ENCODE peak calls at places on chromosomes 5 and 9, in seven cellular contexts. Y is activated CD4-positive, alpha-beta T cell treated with anti-CD3 and anti-CD28 coated beads for 48 hours; P is fibroblast of lung; S is naive thymus-derived CD4-positive, alpha-beta T cell; G is AG08395; V is HTR-8/SVneo; O is endothelial cell of umbilical vein. E is an unnamed sample.

GRCh38 chr9:121634800-121635261 is 16.6 kb upstream of the DAB2IP start:
- DNase-seq in Y (no peak), P (no peak), S (no peak), G (peak), V (peak), O (peak), E (no peak)

GRCh38 chr9:34451545-34451944 is 6.8 kb downstream of the FAM219A start:
- DNase-seq in Y (peak), P (peak), S (no peak), G (no peak), V (no peak), O (no peak), E (no peak)

GRCh38 chr5:96819806-96820205 is 12.1 kb upstream of the ERAP1 start:
- DNase-seq in Y (no peak), P (no peak), S (no peak), G (no peak), V (no peak), O (no peak), E (no peak)

GRCh38 chr5:170523129-170523497 is 19.3 kb downstream of the KCNIP1 start:
- DNase-seq in Y (no peak), P (peak), S (no peak), G (peak), V (no peak), O (no peak), E (no peak)

GRCh38 chr5:178213003-178213449 is 8.7 kb downstream of the HNRNPAB start:
- DNase-seq in Y (no peak), P (no peak), S (no peak), G (no peak), V (no peak), O (no peak), E (no peak)

GRCh38 chr5:141051526-141051876 is 327 bp downstream of the PCDHB1 start:
- DNase-seq in Y (no peak), P (no peak), S (no peak), G (no peak), V (no peak), O (no peak), E (no peak)

GRCh38 chr9:122213589-122214413 is 15.0 kb downstream of the LHX6 start:
- DNase-seq in Y (peak), P (no peak), S (peak), G (no peak), V (peak), O (no peak), E (no peak)

GRCh38 chr5:177350776-177351391 is 584 bp downstream of the LMAN2 start:
- DNase-seq in Y (no peak), P (peak), S (no peak), G (no peak), V (no peak), O (no peak), E (no peak)

E was measured in KG1.